ENCODE peak calls at places on chromosomes 7 and 10, in five cellular contexts. C, O, Z, J and T are unnamed samples.

GRCh38 chr7:74199551-74200355 is 10.1 kb upstream of the LAT2 start:
- DNase-seq in C (no peak), Z (peak), O (no peak), J (no peak), T (no peak)

GRCh38 chr7:52648903-52649302 is 386.5 kb upstream of the POM121L12 start:
- DNase-seq in C (no peak), J (no peak), Z (no peak), O (no peak), T (no peak)

GRCh38 chr7:137880432-137880831 is 33.7 kb upstream of the DGKI start:
- DNase-seq in O (no peak), C (no peak), J (no peak), Z (no peak), T (no peak)

GRCh38 chr10:91552706-91553105 is 80.2 kb downstream of the PPP1R3C start:
- DNase-seq in Z (no peak), C (peak), O (no peak), J (no peak), T (peak)

GRCh38 chr10:12710594-12711343 is 290.7 kb downstream of the CCDC3 start:
- DNase-seq in C (peak), O (peak), Z (peak), J (peak), T (peak)

GRCh38 chr7:139341776-139342244 is 673 bp downstream of the FMC1 start:
- DNase-seq in O (peak), J (no peak), C (no peak), Z (no peak), T (no peak)

GRCh38 chr7:45689797-45690761 is 115.9 kb downstream of the ADCY1 start:
- DNase-seq in O (no peak), J (no peak), C (no peak), Z (no peak), T (no peak)

GRCh38 chr10:186911-187310 is 51.7 kb downstream of the ZMYND11 start:
- DNase-seq in O (no peak), C (no peak), Z (no peak), J (no peak), T (no peak)

GRCh38 chr7:91046322-91047088 is 217.7 kb upstream of the FZD1 start:
- DNase-seq in O (no peak), J (no peak), Z (no peak), C (no peak), T (no peak)

GRCh38 chr7:39417642-39418041 is 148.6 kb upstream of the YAE1 start:
- DNase-seq in C (no peak), O (no peak), Z (no peak), J (no peak), T (no peak)

GRCh38 chr10:70331486-70332268 is 47.9 kb upstream of the NPFFR1 start:
- DNase-seq in Z (peak), O (peak), C (peak), J (no peak), T (peak)

GRCh38 chr7:46544396-46545008 is 623.4 kb upstream of the IGFBP3 start:
- DNase-seq in Z (no peak), O (no peak), J (no peak), C (no peak), T (no peak)

GRCh38 chr10:19488592-19489280 is 327.5 kb upstream of the PLXDC2 start:
- DNase-seq in O (no peak), C (peak), Z (no peak), J (peak), T (no peak)

GRCh38 chr7:156582591-156583123 is 57.9 kb upstream of the RNF32 start:
- DNase-seq in J (no peak), Z (no peak), C (no peak), O (no peak), T (no peak)

GRCh38 chr7:148916186-148916585 is 32.1 kb upstream of the EZH2 start:
- DNase-seq in C (no peak), O (no peak), Z (no peak), J (no peak), T (no peak)

GRCh38 chr10:122551450-122551849 is 9.1 kb upstream of the DMBT1 start:
- DNase-seq in Z (no peak), J (no peak), C (no peak), O (no peak), T (no peak)

GRCh38 chr7:56810466-56810865 is 321.8 kb downstream of the ZNF479 start:
- DNase-seq in O (no peak), Z (no peak), J (no peak), C (no peak), T (no peak)

GRCh38 chr10:60434418-60435046 is 44.9 kb upstream of the ANK3 start:
- DNase-seq in C (peak), O (peak), J (no peak), Z (peak), T (no peak)

GRCh38 chr7:8284606-8285005 is 22.6 kb upstream of the ICA1 start:
- DNase-seq in J (no peak), O (no peak), C (no peak), Z (peak), T (no peak)

GRCh38 chr10:12504628-12505027 is 155.3 kb downstream of the CAMK1D start:
- DNase-seq in J (no peak), Z (no peak), O (no peak), C (no peak), T (no peak)

GRCh38 chr7:131231381-131232220 is 96.1 kb upstream of the MKLN1 start:
- DNase-seq in C (peak), O (no peak), J (no peak), Z (no peak), T (peak)

GRCh38 chr7:124086843-124087242 is 54.0 kb upstream of the TMEM229A start:
- DNase-seq in O (no peak), Z (no peak), C (no peak), J (no peak), T (no peak)

GRCh38 chr10:72126184-72126871 is 38.0 kb upstream of the SPOCK2 start:
- DNase-seq in O (peak), J (no peak), Z (no peak), C (no peak), T (no peak)

GRCh38 chr10:76012928-76013327 is 581.5 kb downstream of the LRMDA start:
- DNase-seq in Z (no peak), O (no peak), J (no peak), C (no peak), T (no peak)

GRCh38 chr7:44561962-44562621 is 11.6 kb downstream of the DDX56 start:
- DNase-seq in C (peak), Z (no peak), O (peak), J (no peak), T (no peak)

GRCh38 chr10:14600065-14600464 is 174.6 kb downstream of the FAM107B start:
- DNase-seq in Z (no peak), O (no peak), J (no peak), C (no peak), T (no peak)
- TF ChIP-seq POLR2A in Z (no peak), O (no peak), J (no peak), C (no peak), T (no peak)

GRCh38 chr10:121527690-121528089 is 70.6 kb downstream of the FGFR2 start:
- DNase-seq in C (no peak), Z (no peak), O (no peak), J (no peak), T (no peak)

GRCh38 chr10:121526040-121526790 is 72.0 kb downstream of the FGFR2 start:
- DNase-seq in C (no peak), O (no peak), Z (no peak), J (no peak), T (no peak)

GRCh38 chr10:121524138-121524817 is 74.0 kb downstream of the FGFR2 start:
- DNase-seq in O (no peak), J (no peak), C (no peak), Z (no peak), T (no peak)

GRCh38 chr10:121525276-121526039 is 72.8 kb downstream of the FGFR2 start:
- DNase-seq in J (no peak), Z (peak), O (no peak), C (no peak), T (no peak)

DNA sequence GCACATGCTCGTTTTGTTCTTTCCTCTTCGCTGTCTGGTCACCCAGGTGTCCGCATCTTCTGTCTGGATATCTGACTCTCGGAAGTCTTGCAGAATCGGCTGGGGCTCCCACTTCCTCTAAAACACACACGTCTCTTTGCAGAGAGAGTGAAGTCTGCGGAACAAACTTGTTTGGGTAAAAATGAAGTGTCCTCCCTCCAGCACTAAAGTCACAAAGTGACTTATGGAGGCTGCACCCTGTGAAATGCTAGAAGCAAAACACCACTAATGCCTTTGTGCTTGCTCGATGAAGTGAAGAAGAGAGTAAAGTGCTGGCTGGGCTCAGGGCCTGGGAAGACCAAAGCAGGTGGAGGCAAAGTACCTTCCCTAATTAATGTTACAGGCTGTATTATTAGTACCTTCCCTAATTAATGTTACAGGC is 71.4 kb downstream of the FGFR2 start:
- DNase-seq in O (no peak), C (no peak), Z (no peak), J (no peak), T (no peak)
- H3K4me3 ChIP-seq in O (no peak), C (no peak), Z (no peak), J (no peak), T (no peak)

GRCh38 chr10:22386396-22386928 is 41.2 kb downstream of the SPAG6 start:
- DNase-seq in C (no peak), O (no peak), J (no peak), Z (no peak), T (no peak)
- H3K27ac ChIP-seq in C (no peak), O (no peak), J (no peak), Z (no peak), T (no peak)

GRCh38 chr10:43308986-43309385 is 42.1 kb upstream of the RASGEF1A start:
- DNase-seq in O (no peak), J (no peak), C (peak), Z (no peak), T (no peak)
- TF ChIP-seq POLR2A in O (no peak), J (no peak), C (no peak), Z (no peak), T (no peak)

GRCh38 chr10:34116220-34116623 is 698.9 kb downstream of the PARD3 start:
- DNase-seq in Z (no peak), O (no peak), C (no peak), J (no peak), T (no peak)
- H3K4me3 ChIP-seq in Z (no peak), O (no peak), C (no peak), J (peak), T (peak)